ENCODE peak calls at places on chromosomes 11 and 22, in ten cellular contexts. C is stimulated activated CD4-positive, alpha-beta T cell treated with anti-CD3 and anti-CD28 coated beads, Interleukin-2, amount 100 ng/mL, for 48 hours; Y is H4; Z is HT1080; H is activated T-cell treated with anti-CD3 and anti-CD28 coated beads, Interleukin-2, amount 50 U/mL, for 48 hours; V is T follicular helper cell; Q is Calu3; L is GM04503; N is activated naive CD4-positive, alpha-beta T cell; S is astrocyte of the cerebellum. K is an unnamed sample.

GRCh38 chr11:116406042-116406441 is 366.7 kb downstream of the BUD13 start:
- DNase-seq in C (no peak), Y (no peak), Z (no peak), H (no peak), V (no peak), Q (no peak), L (no peak), N (no peak), S (no peak), K (no peak)

GRCh38 chr11:21446939-21447590 is 745.8 kb upstream of the ANO5 start:
- DNase-seq in C (no peak), Y (no peak), Z (peak; percentile 33), H (no peak), V (no peak), Q (no peak), L (no peak), N (no peak), S (no peak), K (no peak)

GRCh38 chr11:32511926-32512325 is 71.7 kb upstream of the EIF3M start:
- DNase-seq in C (no peak), Y (no peak), Z (peak; percentile 66), H (no peak), V (no peak), Q (no peak), L (no peak), N (no peak), S (no peak), K (no peak)

GRCh38 chr11:93020248-93021088 is 51.0 kb downstream of the MTNR1B start:
- DNase-seq in C (no peak), Y (peak; percentile 54), Z (peak; percentile 80), H (no peak), V (no peak), Q (no peak), L (no peak), N (no peak), S (peak; percentile 74), K (no peak)

GRCh38 chr11:1628506-1629325 is 859 bp upstream of the KRTAP5-5 start:
- DNase-seq in C (peak; percentile 71), Y (peak; percentile 51), Z (no peak), H (peak; percentile 79), V (peak; percentile 42), Q (peak; percentile 79), L (no peak), N (peak; percentile 18), S (no peak), K (no peak)

GRCh38 chr11:1889527-1889930 is 2.2 kb downstream of the PRR33 start:
- DNase-seq in C (no peak), Y (no peak), Z (no peak), H (no peak), V (no peak), Q (no peak), L (no peak), N (no peak), S (no peak), K (no peak)

GRCh38 chr22:45587638-45588481 is 83.8 kb upstream of the ATXN10 start:
- DNase-seq in C (no peak), Y (no peak), Z (peak; percentile 36), H (no peak), V (no peak), Q (no peak), L (no peak), N (no peak), S (no peak), K (no peak)

GRCh38 chr22:21712751-21713427 is 22.7 kb downstream of the YPEL1 start:
- DNase-seq in C (peak; percentile 35), Y (peak; percentile 76), Z (peak; percentile 67), H (peak; percentile 73), V (peak; percentile 32), Q (peak; percentile 69), L (peak; percentile 35), N (no peak), S (peak; percentile 54), K (peak; percentile 66)

GRCh38 chr11:131278472-131278871 is 91.9 kb upstream of the NTM start:
- DNase-seq in C (no peak), Y (no peak), Z (no peak), H (no peak), V (no peak), Q (no peak), L (no peak), N (no peak), S (no peak), K (peak; percentile 81)

GRCh38 chr11:126115253-126115540 is 52.5 kb upstream of the CDON start:
- DNase-seq in C (no peak), Y (peak; percentile 80), Z (no peak), H (no peak), V (no peak), Q (peak; percentile 20), L (no peak), N (no peak), S (no peak), K (no peak)

GRCh38 chr11:2393111-2393868 is 7.3 kb upstream of the TSSC4 start:
- DNase-seq in C (no peak), Y (no peak), Z (no peak), H (no peak), V (no peak), Q (no peak), L (no peak), N (no peak), S (no peak), K (no peak)

GRCh38 chr11:117984471-117984870 is 1.7 kb upstream of the IL10RA start:
- DNase-seq in C (no peak), Y (no peak), Z (peak; percentile 37), H (peak; percentile 42), V (no peak), Q (no peak), L (no peak), N (no peak), S (no peak), K (no peak)

GRCh38 chr11:47004595-47005033 is 68.1 kb downstream of the CSTPP1 start:
- DNase-seq in C (no peak), Y (peak; percentile 90), Z (peak; percentile 85), H (no peak), V (no peak), Q (peak; percentile 20), L (peak; percentile 93), N (no peak), S (peak; percentile 97), K (peak; percentile 62)

GRCh38 chr11:95443386-95443785 is 212.4 kb upstream of the SESN3 start:
- DNase-seq in C (no peak), Y (no peak), Z (no peak), H (peak; percentile 29), V (no peak), Q (no peak), L (no peak), N (no peak), S (no peak), K (no peak)

GRCh38 chr11:73308963-73309960 is 1.2 kb downstream of the ARHGEF17 start:
- DNase-seq in C (no peak), Y (peak; percentile 91), Z (peak; percentile 96), H (peak; percentile 32), V (no peak), Q (peak; percentile 93), L (peak; percentile 92), N (no peak), S (peak; percentile 90), K (no peak)

GRCh38 chr11:16818284-16818683 is 79.8 kb downstream of the C11orf58 start:
- DNase-seq in C (no peak), Y (no peak), Z (peak; percentile 47), H (no peak), V (no peak), Q (peak; percentile 34), L (no peak), N (no peak), S (no peak), K (no peak)

GRCh38 chr22:31121403-31121802 is 1.4 kb upstream of the INPP5J start:
- DNase-seq in C (no peak), Y (no peak), Z (no peak), H (no peak), V (no peak), Q (no peak), L (no peak), N (no peak), S (no peak), K (no peak)

GRCh38 chr11:100445231-100445735 is 241.8 kb upstream of the ARHGAP42 start:
- DNase-seq in C (no peak), Y (peak; percentile 6), Z (peak; percentile 18), H (no peak), V (no peak), Q (no peak), L (no peak), N (no peak), S (peak; percentile 85), K (peak; percentile 55)

GRCh38 chr22:42990131-42990838 is 24.7 kb downstream of the PACSIN2 start:
- DNase-seq in C (no peak), Y (peak; percentile 84), Z (peak; percentile 88), H (no peak), V (no peak), Q (peak; percentile 31), L (no peak), N (no peak), S (no peak), K (no peak)

GRCh38 chr11:65126624-65127274 is 4.6 kb downstream of the MRPL49 start:
- DNase-seq in C (no peak), Y (no peak), Z (no peak), H (no peak), V (no peak), Q (no peak), L (no peak), N (no peak), S (no peak), K (no peak)

GRCh38 chr22:25645266-25645665 is 80.8 kb downstream of the GRK3 start:
- DNase-seq in C (no peak), Y (no peak), Z (peak; percentile 10), H (no peak), V (no peak), Q (no peak), L (no peak), N (no peak), S (peak; percentile 39), K (no peak)

GRCh38 chr11:19644316-19644715 is 68.3 kb upstream of the NAV2 start:
- DNase-seq in C (no peak), Y (no peak), Z (no peak), H (no peak), V (no peak), Q (no peak), L (no peak), N (no peak), S (peak; percentile 89), K (no peak)

GRCh38 chr22:44360686-44361381 is 48.1 kb upstream of the SHISAL1 start:
- DNase-seq in C (no peak), Y (peak; percentile 97), Z (peak; percentile 89), H (no peak), V (no peak), Q (peak; percentile 72), L (peak; percentile 80), N (no peak), S (peak; percentile 67), K (no peak)

GRCh38 chr22:29702931-29703594 is 16.7 kb upstream of the CABP7 start:
- DNase-seq in C (no peak), Y (no peak), Z (no peak), H (no peak), V (no peak), Q (no peak), L (no peak), N (no peak), S (no peak), K (peak; percentile 34)

GRCh38 chr22:31093090-31093850 is 12.2 kb downstream of the SMTN start:
- DNase-seq in C (no peak), Y (no peak), Z (no peak), H (no peak), V (no peak), Q (no peak), L (no peak), N (no peak), S (no peak), K (peak; percentile 8)

GRCh38 chr11:28903716-28904115 is 795.5 kb downstream of the METTL15 start:
- DNase-seq in C (no peak), Y (no peak), Z (no peak), H (no peak), V (no peak), Q (no peak), L (no peak), N (no peak), S (peak; percentile 1), K (no peak)

K was measured in amygdala.